ENCODE peak calls at places on chromosomes 2 and 18, in ten cellular contexts. E, G, F, P, H, C, M, K, N and D are unnamed samples.

GRCh38 chr2:136248907-136249306 is 131.0 kb upstream of the CXCR4 start:
- DNase-seq in E (no peak), G (no peak), F (no peak), P (no peak), H (no peak), C (no peak), M (no peak), K (no peak), N (no peak), D (no peak)

GRCh38 chr2:164778723-164779122 is 62.9 kb downstream of the COBLL1 start:
- DNase-seq in E (no peak), G (no peak), F (no peak), P (no peak), H (no peak), C (no peak), M (peak), K (no peak), N (no peak), D (no peak)

GRCh38 chr18:8536922-8537321 is 72.3 kb upstream of the RAB12 start:
- DNase-seq in E (no peak), G (no peak), F (no peak), P (no peak), H (no peak), C (no peak), M (no peak), K (no peak), N (no peak), D (no peak)

GRCh38 chr2:50765146-50765545 is 266.8 kb downstream of the NRXN1 start:
- DNase-seq in E (no peak), G (no peak), F (no peak), P (no peak), H (no peak), C (no peak), M (no peak), K (no peak), N (no peak), D (no peak)

GRCh38 chr2:177806025-177806424 is 266.6 kb downstream of the PDE11A start:
- DNase-seq in E (no peak), G (no peak), F (no peak), P (no peak), H (no peak), C (no peak), M (no peak), K (no peak), N (no peak), D (no peak)

GRCh38 chr2:144217853-144218633 is 301.9 kb downstream of the ZEB2 start:
- DNase-seq in E (no peak), G (no peak), F (no peak), P (no peak), H (no peak), C (no peak), M (no peak), K (peak), N (no peak), D (no peak)

GRCh38 chr2:26595146-26595545 is 46.0 kb downstream of the CIB4 start:
- DNase-seq in E (no peak), G (no peak), F (no peak), P (no peak), H (no peak), C (no peak), M (no peak), K (no peak), N (no peak), D (no peak)

GRCh38 chr18:25862881-25863600 is 227.4 kb downstream of the SS18 start:
- DNase-seq in E (no peak), G (no peak), F (no peak), P (no peak), H (no peak), C (no peak), M (no peak), K (no peak), N (peak), D (no peak)